ENCODE peak calls at places on chromosomes 1 and 21, in seven cellular contexts. E, H, K, W, G, V and A are unnamed samples.

GRCh38 chr1:246001142-246001812 is 505.8 kb downstream of the SMYD3 start:
- DNase-seq in H (no peak), E (no peak), G (no peak), K (peak; percentile 82), V (no peak), W (no peak), A (no peak)

GRCh38 chr21:25573409-25574206 is 33.7 kb downstream of the MRPL39 start:
- DNase-seq in E (no peak), V (no peak), W (no peak), H (peak; percentile 86), K (peak; percentile 99), G (no peak), A (peak; percentile 13)

GRCh38 chr1:23567996-23568607 is 8.8 kb upstream of the ID3 start:
- DNase-seq in V (no peak), W (peak; percentile 44), K (no peak), G (peak; percentile 53), E (peak; percentile 73), H (peak; percentile 34), A (no peak)

GRCh38 chr21:32844653-32845443 is 73.3 kb upstream of the PAXBP1 start:
- DNase-seq in G (no peak), H (no peak), E (no peak), W (no peak), V (no peak), K (peak; percentile 43), A (no peak)

GRCh38 chr1:233993651-233994050 is 89.2 kb downstream of the SLC35F3 start:
- DNase-seq in G (no peak), V (no peak), W (no peak), H (no peak), K (no peak), E (no peak), A (no peak)

GRCh38 chr21:42255825-42256224 is 36.9 kb downstream of the ABCG1 start:
- DNase-seq in V (no peak), W (no peak), H (no peak), E (no peak), G (no peak), K (no peak), A (no peak)

GRCh38 chr1:174535207-174535606 is 87.4 kb downstream of the GPR52 start:
- DNase-seq in H (no peak), V (no peak), W (no peak), K (peak; percentile 56), G (no peak), E (no peak), A (no peak)

GRCh38 chr1:29793653-29794348 is 557.5 kb downstream of the PTPRU start:
- DNase-seq in V (no peak), H (no peak), E (no peak), G (no peak), K (no peak), W (no peak), A (no peak)

GRCh38 chr1:32870615-32871363 is at the start of gene FNDC5:
- DNase-seq in K (peak; percentile 11), H (no peak), G (no peak), V (no peak), W (no peak), E (peak; percentile 63), A (no peak)

GRCh38 chr1:53155534-53155933 is 13.1 kb upstream of the SLC1A7 start:
- DNase-seq in V (no peak), E (no peak), W (no peak), K (no peak), G (no peak), H (no peak), A (no peak)

GRCh38 chr1:164953095-164953494 is 394.1 kb downstream of the PBX1 start:
- DNase-seq in H (no peak), W (no peak), E (no peak), G (no peak), V (no peak), K (no peak), A (no peak)

GRCh38 chr1:59163268-59164092 is 133.4 kb upstream of the FGGY start:
- DNase-seq in H (peak; percentile 54), V (no peak), K (peak; percentile 65), W (no peak), G (no peak), E (no peak), A (no peak)

GRCh38 chr1:45490121-45490622 is 791 bp downstream of the TESK2 start:
- DNase-seq in G (no peak), K (peak; percentile 21), V (no peak), H (peak; percentile 44), W (no peak), E (no peak), A (no peak)

GRCh38 chr1:106768077-106768476 is 288.4 kb upstream of the PRMT6 start:
- DNase-seq in V (no peak), W (no peak), E (no peak), H (no peak), G (no peak), K (no peak), A (no peak)

GRCh38 chr1:232283864-232284263 is 346.1 kb downstream of the SIPA1L2 start:
- DNase-seq in H (no peak), V (no peak), G (no peak), K (no peak), E (no peak), W (no peak), A (no peak)

GRCh38 chr1:109762821-109763645 is 690 bp downstream of the EPS8L3 start:
- DNase-seq in H (peak; percentile 88), W (peak; percentile 47), E (peak; percentile 59), V (peak; percentile 45), G (peak; percentile 20), K (peak; percentile 92), A (peak; percentile 3)

GRCh38 chr1:108077991-108078390 is 113.0 kb upstream of the VAV3 start:
- DNase-seq in E (no peak), V (no peak), G (no peak), K (no peak), W (no peak), H (no peak), A (no peak)

GRCh38 chr1:208951908-208952307 is 631.6 kb upstream of the CAMK1G start:
- DNase-seq in K (no peak), W (peak; percentile 15), V (no peak), G (no peak), E (no peak), H (peak; percentile 93), A (no peak)

GRCh38 chr1:25425098-25426085 is 4.8 kb upstream of the RHCE start:
- DNase-seq in G (no peak), H (no peak), K (peak; percentile 33), W (peak; percentile 68), E (no peak), V (no peak), A (no peak)

GRCh38 chr1:162732566-162733335 is 57.8 kb upstream of the HSD17B7 start:
- DNase-seq in W (peak; percentile 13), E (peak; percentile 79), K (no peak), V (no peak), G (peak; percentile 29), H (no peak), A (no peak)

GRCh38 chr21:41766883-41767605 is at the start of gene RIPK4:
- DNase-seq in H (no peak), V (peak; percentile 91), K (peak; percentile 23), W (peak; percentile 89), E (peak; percentile 83), G (no peak), A (peak; percentile 26)

GRCh38 chr1:169474302-169474701 is 11.4 kb downstream of the SLC19A2 start:
- DNase-seq in E (no peak), W (no peak), K (no peak), V (no peak), H (no peak), G (no peak), A (no peak)

GRCh38 chr1:94634977-94635416 is 93.4 kb upstream of the F3 start:
- DNase-seq in G (no peak), V (no peak), W (no peak), H (no peak), K (no peak), E (no peak), A (no peak)

GRCh38 chr1:181801617-181802016 is 259.9 kb downstream of the ZNF648 start:
- DNase-seq in E (no peak), K (no peak), G (no peak), V (no peak), H (no peak), W (no peak), A (no peak)

GRCh38 chr1:75062111-75062510 is 72.1 kb upstream of the LHX8 start:
- DNase-seq in W (no peak), G (no peak), V (no peak), K (no peak), E (no peak), H (no peak), A (no peak)

GRCh38 chr1:9890224-9890731 is 19.8 kb downstream of the CTNNBIP1 start:
- DNase-seq in G (peak; percentile 57), E (no peak), H (peak; percentile 63), K (peak; percentile 96), W (peak; percentile 22), V (no peak), A (no peak)

GRCh38 chr1:69551476-69552324 is 16.0 kb upstream of the LRRC7 start:
- DNase-seq in K (no peak), H (no peak), V (no peak), G (no peak), E (no peak), W (no peak), A (no peak)

GRCh38 chr1:232630047-232630893 is at the start of gene SIPA1L2:
- DNase-seq in W (peak; percentile 96), V (peak; percentile 97), E (peak; percentile 96), G (peak; percentile 96), H (peak; percentile 93), K (peak; percentile 88), A (peak; percentile 83)

GRCh38 chr1:109963864-109964263 is 20.7 kb upstream of the AHCYL1 start:
- DNase-seq in K (no peak), V (no peak), W (no peak), E (no peak), G (no peak), H (peak; percentile 35), A (no peak)

GRCh38 chr1:247295746-247296145 is 35.9 kb downstream of the ZNF496 start:
- DNase-seq in W (no peak), V (peak; percentile 4), K (peak; percentile 17), H (no peak), E (peak; percentile 13), G (no peak), A (no peak)

GRCh38 chr1:248696775-248697174 is 5.8 kb downstream of the OR14I1 start:
- DNase-seq in E (no peak), G (no peak), V (no peak), H (no peak), K (no peak), W (no peak), A (no peak)
- H3K9me3 ChIP-seq in E (peaks cover 6% of the 10 kb centered on the region), G (no peaks in the 10 kb centered on the region), V (no peaks in the 10 kb centered on the region), H (peaks cover 6% of the 10 kb centered on the region), K (peaks cover 22% of the 10 kb centered on the region), W (no peaks in the 10 kb centered on the region), A (no peaks in the 10 kb centered on the region)

GRCh38 chr1:198212675-198213074 is 55.9 kb downstream of the NEK7 start:
- DNase-seq in K (peak; percentile 98), H (no peak), V (no peak), E (no peak), W (no peak), G (no peak), A (no peak)
- H3K9me3 ChIP-seq in K (peaks cover 7% of the 10 kb centered on the region), H (peaks cover 1% of the 10 kb centered on the region), V (peaks cover 7% of the 10 kb centered on the region), E (no peaks in the 10 kb centered on the region), W (peaks cover 12% of the 10 kb centered on the region), G (peaks cover 23% of the 10 kb centered on the region), A (peaks cover 5% of the 10 kb centered on the region)

GRCh38 chr1:152374451-152374850 is 14.6 kb upstream of the FLG2 start:
- DNase-seq in H (no peak), W (no peak), E (no peak), G (peak; percentile 41), K (no peak), V (no peak), A (no peak)
- H3K9me3 ChIP-seq in H (no peaks in the 10 kb centered on the region), W (no peaks in the 10 kb centered on the region), E (no peaks in the 10 kb centered on the region), G (peaks cover 7% of the 10 kb centered on the region), K (no peaks in the 10 kb centered on the region), V (no peaks in the 10 kb centered on the region), A (no peaks in the 10 kb centered on the region)

GRCh38 chr1:2979191-2980072 is 41.8 kb upstream of the ACTRT2 start:
- DNase-seq in V (peak; percentile 56), W (no peak), E (peak; percentile 63), G (peak; percentile 4), K (no peak), H (no peak), A (no peak)
- H3K9me3 ChIP-seq in V (no peaks in the 10 kb centered on the region), W (no peaks in the 10 kb centered on the region), E (no peaks in the 10 kb centered on the region), G (no peaks in the 10 kb centered on the region), K (peaks cover 45% of the 10 kb centered on the region), H (no peaks in the 10 kb centered on the region), A (no peaks in the 10 kb centered on the region)